ENCODE peak calls at places on chromosomes 12 and 14, in eight cellular contexts. T is fibroblast of lung, M is lung, W is heart right ventricle, Z is BJ, V is PC-3, U is fibroblast of mammary gland, B is endothelial cell of umbilical vein. Y is an unnamed sample.

GRCh38 chr12:48933664-48934311 is 8.5 kb upstream of the FKBP11 start:
- DNase-seq in T (no peak), M (no peak), W (no peak), Z (no peak), V (no peak), U (no peak), B (no peak), Y (no peak)

GRCh38 chr14:86464386-86464785 is 934.4 kb downstream of the FLRT2 start:
- DNase-seq in T (no peak), M (no peak), W (no peak), Z (no peak), V (no peak), U (peak), B (no peak), Y (peak)

GRCh38 chr14:102991376-102991775 is 66.0 kb downstream of the CDC42BPB start:
- DNase-seq in T (no peak), M (no peak), W (no peak), Z (no peak), V (no peak), U (peak), B (no peak), Y (no peak)

GRCh38 chr12:115638753-115639666 is 638.5 kb downstream of the MED13L start:
- DNase-seq in T (no peak), M (no peak), W (no peak), Z (no peak), V (no peak), U (no peak), B (no peak), Y (no peak)

GRCh38 chr14:100994082-100994481 is 90.6 kb upstream of the RTL1 start:
- DNase-seq in T (peak), M (no peak), W (no peak), Z (no peak), V (peak), U (peak), B (peak), Y (no peak)

GRCh38 chr14:49975799-49976198 is 82.9 kb downstream of the ARF6 start:
- DNase-seq in T (no peak), M (no peak), W (no peak), Z (no peak), V (peak), U (no peak), B (no peak), Y (no peak)

GRCh38 chr12:131050463-131051154 is 96.9 kb downstream of the ADGRD1 start:
- DNase-seq in T (no peak), M (no peak), W (no peak), Z (no peak), V (no peak), U (no peak), B (no peak), Y (no peak)

GRCh38 chr12:115035536-115036107 is 351.6 kb upstream of the TBX3 start:
- DNase-seq in T (no peak), M (no peak), W (no peak), Z (no peak), V (no peak), U (no peak), B (no peak), Y (no peak)

GRCh38 chr14:105315211-105315721 is 718 bp downstream of the PACS2 start:
- DNase-seq in T (peak), M (no peak), W (no peak), Z (no peak), V (peak), U (no peak), B (peak), Y (peak)

GRCh38 chr12:43315961-43316360 is 236.0 kb downstream of the ADAMTS20 start:
- DNase-seq in T (peak), M (no peak), W (no peak), Z (no peak), V (no peak), U (peak), B (no peak), Y (no peak)

GRCh38 chr14:79809849-79810612 is 401.3 kb downstream of the DIO2 start:
- DNase-seq in T (peak), M (no peak), W (no peak), Z (no peak), V (peak), U (peak), B (no peak), Y (no peak)

GRCh38 chr12:18224745-18225144 is 36.6 kb upstream of the PIK3C2G start:
- DNase-seq in T (peak), M (no peak), W (no peak), Z (no peak), V (peak), U (peak), B (no peak), Y (peak)

GRCh38 chr12:58171914-58172313 is 230.5 kb downstream of the ATP23 start:
- DNase-seq in T (peak), M (no peak), W (no peak), Z (no peak), V (no peak), U (peak), B (peak), Y (peak)

GRCh38 chr14:72583316-72584272 is 310.3 kb downstream of the DPF3 start:
- DNase-seq in T (no peak), M (no peak), W (no peak), Z (no peak), V (no peak), U (no peak), B (no peak), Y (no peak)

GRCh38 chr14:68195126-68195525 is 375.5 kb downstream of the RAD51B start:
- DNase-seq in T (no peak), M (no peak), W (no peak), Z (no peak), V (peak), U (no peak), B (no peak), Y (no peak)

GRCh38 chr12:92144631-92145480 is 790 bp downstream of the BTG1 start:
- DNase-seq in T (peak), M (peak), W (peak), Z (no peak), V (peak), U (peak), B (peak), Y (peak)

GRCh38 chr14:69522026-69522425 is 37.5 kb downstream of the PLEKHD1 start:
- DNase-seq in T (no peak), M (no peak), W (no peak), Z (no peak), V (no peak), U (no peak), B (no peak), Y (no peak)

GRCh38 chr12:85575115-85576096 is 260.8 kb downstream of the RASSF9 start:
- DNase-seq in T (peak), M (no peak), W (peak), Z (no peak), V (peak), U (peak), B (peak), Y (peak)

GRCh38 chr14:91963465-91963864 is 16.0 kb upstream of the FBLN5 start:
- DNase-seq in T (no peak), M (no peak), W (no peak), Z (no peak), V (no peak), U (peak), B (no peak), Y (peak)

GRCh38 chr14:71290960-71291466 is 383.8 kb downstream of the PCNX1 start:
- DNase-seq in T (peak), M (no peak), W (no peak), Z (peak), V (peak), U (peak), B (peak), Y (peak)

GRCh38 chr12:128109636-128110035 is 157.3 kb upstream of the TMEM132C start:
- DNase-seq in T (no peak), M (no peak), W (no peak), Z (no peak), V (no peak), U (no peak), B (no peak), Y (no peak)

GRCh38 chr14:38856798-38857197 is 246.2 kb downstream of the SEC23A start:
- DNase-seq in T (no peak), M (no peak), W (no peak), Z (no peak), V (no peak), U (no peak), B (no peak), Y (no peak)

GRCh38 chr12:52575948-52576347 is 2.3 kb upstream of the KRT74 start:
- DNase-seq in T (no peak), M (no peak), W (no peak), Z (no peak), V (no peak), U (no peak), B (no peak), Y (no peak)

GRCh38 chr12:75505706-75506312 is 5.6 kb downstream of the KRR1 start:
- DNase-seq in T (no peak), M (no peak), W (no peak), Z (no peak), V (peak), U (peak), B (peak), Y (peak)

GRCh38 chr12:130164216-130164542 is 1.9 kb downstream of the FZD10 start:
- DNase-seq in T (no peak), M (no peak), W (no peak), Z (no peak), V (no peak), U (no peak), B (no peak), Y (no peak)

GRCh38 chr14:95215094-95215493 is 57.8 kb upstream of the DICER1 start:
- DNase-seq in T (no peak), M (no peak), W (no peak), Z (no peak), V (no peak), U (no peak), B (no peak), Y (no peak)

GRCh38 chr12:93734784-93735183 is 57.6 kb downstream of the CRADD start:
- DNase-seq in T (no peak), M (no peak), W (no peak), Z (no peak), V (no peak), U (peak), B (peak), Y (no peak)

GRCh38 chr12:51323966-51324895 is at the start of gene BIN2:
- DNase-seq in T (no peak), M (peak), W (peak), Z (no peak), V (no peak), U (no peak), B (no peak), Y (no peak)

GRCh38 chr14:105534586-105534985 is 8.2 kb downstream of the TMEM121 start:
- DNase-seq in T (no peak), M (no peak), W (no peak), Z (no peak), V (no peak), U (no peak), B (no peak), Y (no peak)

GRCh38 chr12:91108196-91108595 is 3.1 kb downstream of the LUM start:
- DNase-seq in T (no peak), M (no peak), W (no peak), Z (no peak), V (no peak), U (peak), B (no peak), Y (no peak)
- H3K4me3 ChIP-seq in T (no peak), M (no peak), W (peak), Z (no peak), V (no peak), U (no peak), B (no peak), Y (peak)

GRCh38 chr12:13270817-13271216 is 74.3 kb downstream of the EMP1 start:
- DNase-seq in T (no peak), M (no peak), W (no peak), Z (no peak), V (no peak), U (no peak), B (no peak), Y (no peak)
- TF ChIP-seq CTCF in T (no peak), M (no peak), W (no peak), Z (no peak), V (no peak), U (no peak), B (no peak), Y (no peak)

GRCh38 chr12:31362759-31363415 is 36.9 kb upstream of the SINHCAF start:
- DNase-seq in T (no peak), M (no peak), W (no peak), Z (no peak), V (peak), U (no peak), B (no peak), Y (no peak)
- H3K4me3 ChIP-seq in T (no peak), M (no peak), W (no peak), Z (no peak), V (no peak), U (no peak), B (no peak), Y (no peak)

GRCh38 chr12:106204312-106204711 is 43.5 kb downstream of the CKAP4 start:
- DNase-seq in T (no peak), M (no peak), W (no peak), Z (no peak), V (no peak), U (no peak), B (no peak), Y (peak)

GRCh38 chr12:106205208-106206069 is 42.4 kb downstream of the CKAP4 start:
- DNase-seq in T (no peak), M (no peak), W (peak), Z (no peak), V (peak), U (no peak), B (no peak), Y (peak)
- TF ChIP-seq CTCF in T (no peak), M (no peak), W (peak), Z (peak), V (peak), U (no peak), B (no peak), Y (peak)

Y was measured in AG10803.